ENCODE peak calls at places on chromosome 4, in seven cellular contexts. N is transverse colon, X is stomach, U is endodermal cell, Q is mesenchymal stem cell, R is epithelial cell of prostate, G is hepatocyte. P is an unnamed sample.

GRCh38 chr4:14452001-14452400 is 550.3 kb upstream of the CPEB2 start:
- DNase-seq in U (no peak), R (no peak), G (no peak), N (no peak), X (no peak), Q (no peak), P (no peak)

GRCh38 chr4:94369046-94369445 is 26.4 kb upstream of the HPGDS start:
- DNase-seq in G (no peak), U (no peak), Q (no peak), R (no peak), N (no peak), X (no peak), P (no peak)

GRCh38 chr4:154741877-154742851 is 1.6 kb upstream of the LRAT start:
- DNase-seq in U (peak), R (no peak), G (peak), N (no peak), X (no peak), Q (no peak), P (no peak)

GRCh38 chr4:151356510-151356909 is 31.1 kb upstream of the SH3D19 start:
- DNase-seq in U (no peak), Q (peak), X (no peak), R (peak), N (no peak), G (no peak), P (peak)

GRCh38 chr4:131974730-131975129 is 1174.4 kb upstream of the PCDH10 start:
- DNase-seq in X (no peak), R (no peak), N (no peak), U (no peak), G (no peak), Q (no peak), P (no peak)

GRCh38 chr4:184019084-184019483 is 114.0 kb downstream of the STOX2 start:
- DNase-seq in R (peak), X (no peak), G (no peak), Q (peak), N (no peak), U (no peak), P (no peak)

GRCh38 chr4:40675166-40675565 is 45.5 kb upstream of the RBM47 start:
- DNase-seq in U (no peak), N (no peak), Q (no peak), X (no peak), R (no peak), G (no peak), P (peak)

GRCh38 chr4:114997596-114997995 is 115.8 kb downstream of the NDST4 start:
- DNase-seq in Q (peak), N (no peak), X (no peak), R (no peak), U (no peak), G (no peak), P (no peak)

GRCh38 chr4:74624351-74625151 is 169.8 kb downstream of the BTC start:
- DNase-seq in N (no peak), Q (peak), X (no peak), R (peak), U (no peak), G (peak), P (peak)

GRCh38 chr4:10983274-10983673 is 298.7 kb upstream of the CLNK start:
- DNase-seq in Q (no peak), R (no peak), N (peak), X (no peak), U (peak), G (peak), P (no peak)

GRCh38 chr4:40845136-40845910 is 95.6 kb downstream of the NSUN7 start:
- DNase-seq in R (no peak), U (no peak), N (no peak), Q (no peak), G (no peak), X (no peak), P (no peak)

GRCh38 chr4:8167815-8168214 is 9.2 kb upstream of the ABLIM2 start:
- DNase-seq in X (no peak), Q (peak), N (no peak), G (no peak), U (no peak), R (no peak), P (no peak)

GRCh38 chr4:104967034-104967401 is 179.7 kb upstream of the TET2 start:
- DNase-seq in G (peak), N (peak), U (no peak), Q (no peak), X (no peak), R (peak), P (peak)

GRCh38 chr4:4182835-4183568 is 43.7 kb downstream of the OTOP1 start:
- DNase-seq in N (no peak), G (peak), X (no peak), R (no peak), Q (no peak), U (peak), P (peak)

GRCh38 chr4:20253272-20253798 is 1.6 kb downstream of the SLIT2 start:
- DNase-seq in Q (peak), R (no peak), X (no peak), G (no peak), N (no peak), U (peak), P (no peak)

GRCh38 chr4:115275615-115276014 is 162.2 kb upstream of the NDST4 start:
- DNase-seq in G (no peak), R (no peak), X (no peak), Q (no peak), N (no peak), U (no peak), P (no peak)

GRCh38 chr4:111537861-111538260 is 607.4 kb upstream of the FAM241A start:
- DNase-seq in N (no peak), U (no peak), R (no peak), X (no peak), G (no peak), Q (peak), P (no peak)

GRCh38 chr4:118265312-118266144 is 87.3 kb downstream of the PRSS12 start:
- DNase-seq in U (no peak), N (peak), X (peak), R (no peak), Q (no peak), G (peak), P (no peak)

GRCh38 chr4:15001248-15001824 is 945 bp upstream of the CPEB2 start:
- DNase-seq in R (peak), Q (peak), X (peak), N (peak), G (peak), U (peak), P (peak)

GRCh38 chr4:76689079-76689817 is 208.7 kb downstream of the SOWAHB start:
- DNase-seq in U (peak), Q (peak), R (no peak), X (peak), N (peak), G (peak), P (peak)

GRCh38 chr4:36168127-36168898 is 76.0 kb downstream of the ARAP2 start:
- DNase-seq in Q (no peak), U (no peak), R (no peak), G (no peak), N (no peak), X (no peak), P (peak)

GRCh38 chr4:41080964-41081363 is 133.4 kb downstream of the APBB2 start:
- DNase-seq in Q (no peak), R (no peak), N (no peak), G (no peak), U (no peak), X (no peak), P (no peak)

GRCh38 chr4:40377462-40378385 is 42.6 kb downstream of the CHRNA9 start:
- DNase-seq in N (peak), Q (peak), X (no peak), G (peak), U (no peak), R (peak), P (no peak)

GRCh38 chr4:88791274-88791673 is 93.6 kb upstream of the NAP1L5 start:
- DNase-seq in X (no peak), G (no peak), N (no peak), R (no peak), Q (peak), U (no peak), P (peak)

GRCh38 chr4:88793473-88793872 is 95.8 kb upstream of the NAP1L5 start:
- DNase-seq in X (no peak), R (no peak), G (no peak), Q (no peak), N (no peak), U (no peak), P (no peak)

GRCh38 chr4:88792268-88792781 is 94.7 kb upstream of the NAP1L5 start:
- DNase-seq in G (peak), U (no peak), N (no peak), Q (peak), R (peak), X (no peak), P (peak)

GRCh38 chr4:88794087-88794486 is 96.5 kb upstream of the NAP1L5 start:
- DNase-seq in Q (no peak), N (no peak), G (no peak), X (no peak), R (no peak), U (no peak), P (no peak)

GRCh38 chr4:88792821-88793220 is 95.2 kb upstream of the NAP1L5 start:
- DNase-seq in R (no peak), X (no peak), Q (no peak), N (no peak), G (no peak), U (no peak), P (peak)
- H3K27ac ChIP-seq in R (peak), X (peak), Q (peak), N (peak), G (peak), U (no peak), P (peak)

DNA sequence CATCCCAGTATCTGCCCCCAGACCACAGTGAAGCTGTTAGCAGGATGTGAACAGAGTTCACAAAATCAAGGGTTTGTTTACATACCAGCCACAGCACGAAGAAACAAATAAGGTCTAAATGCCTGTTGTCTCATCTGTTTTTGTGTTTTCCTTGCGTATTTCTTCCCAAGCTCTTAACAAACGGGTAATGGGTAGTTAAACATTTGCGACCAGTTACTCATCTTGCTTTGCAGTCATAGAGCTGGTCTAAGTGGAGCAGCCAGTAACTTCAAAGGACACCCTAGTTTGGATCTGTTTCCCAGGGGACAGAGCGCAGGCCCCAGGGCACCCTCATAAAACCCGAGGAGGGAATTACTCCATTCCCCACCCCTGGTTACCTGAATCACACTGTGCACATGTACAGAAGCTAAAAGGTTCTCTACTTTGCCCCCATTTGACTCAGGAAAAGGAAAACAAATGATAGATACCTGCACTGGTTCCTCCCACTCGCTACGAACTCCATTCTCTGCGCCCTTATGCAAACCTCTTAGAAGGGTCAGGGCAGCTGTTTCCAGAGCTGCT is 68.8 kb downstream of the MAML3 start:
- DNase-seq in Q (peak), U (no peak), R (no peak), N (no peak), G (peak), X (no peak), P (peak)
- H3K27ac ChIP-seq in Q (peak), U (no peak), R (no peak), N (peak), G (peak), X (peak), P (peak)

GRCh38 chr4:95432466-95432865 is 116.3 kb downstream of the UNC5C start:
- DNase-seq in G (no peak), Q (no peak), R (no peak), N (no peak), X (no peak), U (no peak), P (no peak)

GRCh38 chr4:95426455-95426854 is 122.3 kb downstream of the UNC5C start:
- DNase-seq in X (no peak), U (no peak), R (no peak), Q (no peak), N (no peak), G (no peak), P (no peak)

GRCh38 chr4:95431678-95432077 is 117.1 kb downstream of the UNC5C start:
- DNase-seq in Q (no peak), N (no peak), R (no peak), U (no peak), G (no peak), X (no peak), P (no peak)

GRCh38 chr4:95428216-95429085 is 120.3 kb downstream of the UNC5C start:
- DNase-seq in X (no peak), R (no peak), G (no peak), N (no peak), U (no peak), Q (peak), P (no peak)
- H3K27ac ChIP-seq in X (no peak), R (no peak), G (no peak), N (no peak), U (peak), Q (no peak), P (no peak)

DNA sequence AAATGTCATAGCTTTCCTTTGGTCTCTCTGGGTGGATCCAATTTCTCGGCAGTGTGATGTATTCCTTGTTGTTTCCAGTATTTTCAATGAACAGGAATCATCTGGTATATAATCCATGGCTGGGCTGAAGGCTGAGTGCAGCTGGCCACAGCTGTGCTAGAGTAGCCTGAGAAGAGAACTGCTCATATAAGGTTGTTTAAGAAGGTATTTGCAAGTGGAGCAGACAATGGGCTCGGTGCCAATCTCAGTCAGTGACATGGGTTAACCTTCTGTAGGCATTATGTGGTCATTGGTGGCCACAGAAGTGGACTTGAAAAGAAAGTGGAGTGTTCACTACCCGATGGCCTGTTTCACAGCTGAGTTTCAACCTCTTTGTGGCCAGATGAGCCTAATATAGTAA is 390.4 kb downstream of the SPRY1 start:
- DNase-seq in R (no peak), N (peak), U (no peak), Q (peak), G (peak), X (peak), P (no peak)
- H3K27ac ChIP-seq in R (no peak), N (peak), U (no peak), Q (no peak), G (peak), X (peak), P (no peak)

GRCh38 chr4:38179690-38180299 is 219.6 kb downstream of the PTTG2 start:
- DNase-seq in Q (peak), R (peak), U (peak), G (peak), X (peak), N (peak), P (peak)
- H3K27ac ChIP-seq in Q (peak), R (peak), U (no peak), G (peak), X (peak), N (peak), P (peak)

DNA sequence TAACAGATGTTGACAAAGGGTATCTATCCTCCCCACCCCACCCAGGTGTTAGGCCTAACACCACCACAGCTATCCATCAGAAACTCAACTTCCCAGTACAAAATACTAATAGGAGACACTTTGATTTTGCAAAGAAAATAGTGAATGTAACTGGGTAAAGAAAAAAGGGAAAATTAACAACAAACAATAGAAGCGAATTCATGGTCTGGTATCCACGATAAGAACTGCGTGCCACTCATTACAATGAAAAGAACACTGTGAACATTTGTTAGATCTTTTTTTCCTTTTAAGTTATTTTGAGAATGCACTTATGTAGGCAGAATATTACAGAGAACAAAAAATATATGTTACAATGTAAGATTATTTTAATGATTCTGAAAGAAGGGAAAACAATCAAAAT is 12.0 kb downstream of the TSPAN5 start:
- DNase-seq in U (no peak), X (no peak), N (no peak), R (no peak), Q (no peak), G (no peak), P (no peak)
- H3K27ac ChIP-seq in U (no peak), X (no peak), N (no peak), R (no peak), Q (no peak), G (no peak), P (no peak)

DNA sequence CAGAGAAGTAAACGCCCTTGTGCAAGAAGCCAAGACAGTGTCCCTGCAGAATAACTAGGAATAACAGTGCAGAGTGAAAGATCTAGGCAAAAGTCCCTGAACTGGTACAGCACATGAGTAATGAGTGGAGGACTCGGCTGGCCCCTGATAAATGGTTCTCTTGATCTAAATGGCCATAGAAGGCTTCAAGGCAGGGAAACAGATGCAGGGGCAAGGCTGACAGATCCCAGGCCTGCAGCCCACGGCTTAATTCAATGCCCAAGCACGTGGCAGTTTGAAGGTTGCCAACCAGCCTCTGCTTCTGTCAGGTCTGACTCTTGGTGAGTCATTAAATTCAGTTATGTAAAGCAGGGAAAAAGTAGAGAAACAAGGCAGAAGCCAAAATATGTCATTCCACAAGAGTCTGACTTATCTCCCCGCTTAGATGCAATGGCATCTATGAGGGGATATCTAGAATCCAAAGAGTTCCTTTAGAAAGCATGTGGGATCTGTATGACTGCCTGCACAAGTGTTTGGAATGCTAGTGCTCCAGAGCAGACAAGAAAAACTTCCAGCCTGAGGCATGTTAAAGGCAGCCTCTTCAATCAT is 121.3 kb downstream of the PRDM5 start:
- DNase-seq in Q (peak), X (no peak), G (peak), R (no peak), N (no peak), U (no peak), P (no peak)
- H3K27ac ChIP-seq in Q (no peak), X (no peak), G (no peak), R (no peak), N (peak), U (no peak), P (no peak)

GRCh38 chr4:130646886-130647285 is 1550.9 kb downstream of the C4orf33 start:
- DNase-seq in R (no peak), N (no peak), U (peak), G (no peak), X (no peak), Q (no peak), P (no peak)

GRCh38 chr4:130653842-130654241 is 1557.9 kb downstream of the C4orf33 start:
- DNase-seq in Q (no peak), G (no peak), R (no peak), U (no peak), N (no peak), X (no peak), P (no peak)

GRCh38 chr4:130648570-130648969 is 1552.6 kb downstream of the C4orf33 start:
- DNase-seq in G (peak), Q (no peak), R (no peak), N (no peak), X (no peak), U (no peak), P (no peak)
- H3K27ac ChIP-seq in G (no peak), Q (no peak), R (no peak), N (no peak), X (no peak), U (no peak), P (no peak)

GRCh38 chr4:29278580-29278979 is 1441.6 kb upstream of the PCDH7 start:
- DNase-seq in X (no peak), U (no peak), R (no peak), N (no peak), G (no peak), Q (peak), P (peak)

GRCh38 chr4:29277381-29277780 is 1442.8 kb upstream of the PCDH7 start:
- DNase-seq in N (no peak), U (no peak), Q (peak), G (no peak), R (no peak), X (no peak), P (peak)

GRCh38 chr4:29276150-29276549 is 1444.0 kb upstream of the PCDH7 start:
- DNase-seq in N (no peak), Q (no peak), R (no peak), G (no peak), U (no peak), X (no peak), P (peak)
- H3K27ac ChIP-seq in N (no peak), Q (no peak), R (no peak), G (no peak), U (no peak), X (no peak), P (peak)

GRCh38 chr4:6373541-6374410 is 98.6 kb downstream of the PPP2R2C start:
- DNase-seq in G (no peak), U (no peak), Q (no peak), R (no peak), N (no peak), X (no peak), P (no peak)

GRCh38 chr4:6371827-6372226 is 100.6 kb downstream of the PPP2R2C start:
- DNase-seq in N (no peak), G (no peak), X (no peak), R (no peak), Q (no peak), U (no peak), P (no peak)

GRCh38 chr4:6375620-6376295 is 96.7 kb downstream of the PPP2R2C start:
- DNase-seq in X (no peak), Q (no peak), R (no peak), N (no peak), U (no peak), G (no peak), P (no peak)

GRCh38 chr4:6372649-6373525 is 99.5 kb downstream of the PPP2R2C start:
- DNase-seq in R (no peak), U (peak), N (no peak), X (no peak), Q (peak), G (peak), P (peak)

GRCh38 chr4:6374575-6374974 is 97.8 kb downstream of the PPP2R2C start:
- DNase-seq in R (no peak), G (no peak), U (no peak), X (no peak), Q (no peak), N (no peak), P (no peak)
- H3K27ac ChIP-seq in R (no peak), G (no peak), U (no peak), X (no peak), Q (no peak), N (no peak), P (no peak)